ENCODE peak calls at places on chromosomes 5 and 9, in four cellular contexts. One of them, this sample, is unnamed.

GRCh38 chr5:140072812-140073211 is 29.7 kb upstream of the NRG2 start:
- DNase-seq in anterior cingulate cortex: no peak
- DNase-seq in activated B cell treated with CpG ODN at 0.5 μM for 24 hours: no peak
- DNase-seq in T-helper 9 cell: no peak
- DNase-seq in this sample: no peak

GRCh38 chr9:119868694-119869093 is 499.5 kb upstream of the BRINP1 start:
- DNase-seq in T-helper 9 cell: no peak
- DNase-seq in anterior cingulate cortex: no peak
- DNase-seq in activated B cell treated with CpG ODN at 0.5 μM for 24 hours: no peak
- DNase-seq in this sample: peak

GRCh38 chr5:51389582-51390463 is 6.6 kb downstream of the ISL1 start:
- DNase-seq in activated B cell treated with CpG ODN at 0.5 μM for 24 hours: no peak
- DNase-seq in anterior cingulate cortex: no peak
- DNase-seq in T-helper 9 cell: no peak
- DNase-seq in this sample: no peak

GRCh38 chr5:143887901-143888648 is 76.1 kb downstream of the HMHB1 start:
- DNase-seq in anterior cingulate cortex: no peak
- DNase-seq in activated B cell treated with CpG ODN at 0.5 μM for 24 hours: no peak
- DNase-seq in T-helper 9 cell: no peak
- DNase-seq in this sample: no peak

GRCh38 chr9:99998266-99998665 is 91.8 kb downstream of the STX17 start:
- DNase-seq in T-helper 9 cell: no peak
- DNase-seq in activated B cell treated with CpG ODN at 0.5 μM for 24 hours: no peak
- DNase-seq in anterior cingulate cortex: no peak
- DNase-seq in this sample: peak

GRCh38 chr5:68239485-68239884 is 23.9 kb downstream of the PIK3R1 start:
- DNase-seq in T-helper 9 cell: peak
- DNase-seq in activated B cell treated with CpG ODN at 0.5 μM for 24 hours: peak
- DNase-seq in anterior cingulate cortex: no peak
- DNase-seq in this sample: peak

GRCh38 chr5:157458835-157459234 is 1.2 kb upstream of the NIPAL4 start:
- DNase-seq in activated B cell treated with CpG ODN at 0.5 μM for 24 hours: no peak
- DNase-seq in T-helper 9 cell: no peak
- DNase-seq in anterior cingulate cortex: no peak
- DNase-seq in this sample: no peak

GRCh38 chr5:158869092-158869491 is 230.6 kb downstream of the EBF1 start:
- DNase-seq in anterior cingulate cortex: no peak
- DNase-seq in activated B cell treated with CpG ODN at 0.5 μM for 24 hours: no peak
- DNase-seq in T-helper 9 cell: no peak
- DNase-seq in this sample: no peak

GRCh38 chr5:149053027-149053705 is 9.7 kb downstream of the SH3TC2 start:
- DNase-seq in anterior cingulate cortex: no peak
- DNase-seq in activated B cell treated with CpG ODN at 0.5 μM for 24 hours: no peak
- DNase-seq in T-helper 9 cell: no peak
- DNase-seq in this sample: no peak

This sample was measured in upper lobe of right lung.